ENCODE peak calls at places on chromosome 14, in seven cellular contexts. One of them, this sample, is unnamed.

GRCh38 chr14:95490727-95491451 is 25.6 kb downstream of the SYNE3 start:
- DNase-seq in T1000: no peak
- DNase-seq in NB4: no peak
- DNase-seq in HFFc6: no peak
- DNase-seq in stimulated activated CD4-positive, alpha-beta T cell treated with anti-CD3 and anti-CD28 coated beads, Interleukin-1b, Interleukin-23, amount 100 ng/mL, for 4 hours: no peak
- DNase-seq in CD4-positive, alpha-beta memory T cell: no peak
- DNase-seq in mucosa of gallbladder: peak; percentile 84
- DNase-seq in this sample: no peak

GRCh38 chr14:32457213-32457920 is 128.3 kb downstream of the AKAP6 start:
- DNase-seq in T1000: no peak
- DNase-seq in NB4: no peak
- DNase-seq in HFFc6: peak; percentile 86
- DNase-seq in stimulated activated CD4-positive, alpha-beta T cell treated with anti-CD3 and anti-CD28 coated beads, Interleukin-1b, Interleukin-23, amount 100 ng/mL, for 4 hours: no peak
- DNase-seq in CD4-positive, alpha-beta memory T cell: no peak
- DNase-seq in mucosa of gallbladder: peak; percentile 61
- DNase-seq in this sample: no peak

GRCh38 chr14:53845813-53846693 is 110.6 kb downstream of the BMP4 start:
- DNase-seq in T1000: no peak
- DNase-seq in NB4: no peak
- DNase-seq in HFFc6: no peak
- DNase-seq in stimulated activated CD4-positive, alpha-beta T cell treated with anti-CD3 and anti-CD28 coated beads, Interleukin-1b, Interleukin-23, amount 100 ng/mL, for 4 hours: no peak
- DNase-seq in CD4-positive, alpha-beta memory T cell: no peak
- DNase-seq in mucosa of gallbladder: peak; percentile 37
- DNase-seq in this sample: no peak

GRCh38 chr14:24434676-24435075 is 4.9 kb downstream of the KHNYN start:
- DNase-seq in T1000: no peak
- DNase-seq in NB4: no peak
- DNase-seq in HFFc6: no peak
- DNase-seq in stimulated activated CD4-positive, alpha-beta T cell treated with anti-CD3 and anti-CD28 coated beads, Interleukin-1b, Interleukin-23, amount 100 ng/mL, for 4 hours: no peak
- DNase-seq in CD4-positive, alpha-beta memory T cell: no peak
- DNase-seq in mucosa of gallbladder: no peak
- DNase-seq in this sample: no peak

GRCh38 chr14:96638041-96638855 is 136.1 kb downstream of the PAPOLA start:
- DNase-seq in T1000: no peak
- DNase-seq in NB4: no peak
- DNase-seq in HFFc6: no peak
- DNase-seq in stimulated activated CD4-positive, alpha-beta T cell treated with anti-CD3 and anti-CD28 coated beads, Interleukin-1b, Interleukin-23, amount 100 ng/mL, for 4 hours: no peak
- DNase-seq in CD4-positive, alpha-beta memory T cell: no peak
- DNase-seq in mucosa of gallbladder: peak; percentile 8
- DNase-seq in this sample: no peak

GRCh38 chr14:67749341-67750110 is 47.8 kb downstream of the RDH12 start:
- DNase-seq in T1000: no peak
- DNase-seq in NB4: no peak
- DNase-seq in HFFc6: no peak
- DNase-seq in stimulated activated CD4-positive, alpha-beta T cell treated with anti-CD3 and anti-CD28 coated beads, Interleukin-1b, Interleukin-23, amount 100 ng/mL, for 4 hours: no peak
- DNase-seq in CD4-positive, alpha-beta memory T cell: no peak
- DNase-seq in mucosa of gallbladder: no peak
- DNase-seq in this sample: no peak

GRCh38 chr14:96901227-96901626 is 104.0 kb downstream of the VRK1 start:
- DNase-seq in T1000: no peak
- DNase-seq in NB4: no peak
- DNase-seq in HFFc6: no peak
- DNase-seq in stimulated activated CD4-positive, alpha-beta T cell treated with anti-CD3 and anti-CD28 coated beads, Interleukin-1b, Interleukin-23, amount 100 ng/mL, for 4 hours: no peak
- DNase-seq in CD4-positive, alpha-beta memory T cell: no peak
- DNase-seq in mucosa of gallbladder: no peak
- DNase-seq in this sample: no peak

GRCh38 chr14:64807588-64807987 is 72.1 kb downstream of the SPTB start:
- DNase-seq in T1000: no peak
- DNase-seq in NB4: no peak
- DNase-seq in HFFc6: no peak
- DNase-seq in stimulated activated CD4-positive, alpha-beta T cell treated with anti-CD3 and anti-CD28 coated beads, Interleukin-1b, Interleukin-23, amount 100 ng/mL, for 4 hours: no peak
- DNase-seq in CD4-positive, alpha-beta memory T cell: no peak
- DNase-seq in mucosa of gallbladder: no peak
- DNase-seq in this sample: no peak

GRCh38 chr14:106872619-106873446 is 1346.5 kb downstream of the TMEM121 start:
- DNase-seq in T1000: peak; percentile 1
- DNase-seq in NB4: peak; percentile 90
- DNase-seq in HFFc6: no peak
- DNase-seq in stimulated activated CD4-positive, alpha-beta T cell treated with anti-CD3 and anti-CD28 coated beads, Interleukin-1b, Interleukin-23, amount 100 ng/mL, for 4 hours: peak; percentile 88
- DNase-seq in CD4-positive, alpha-beta memory T cell: peak; percentile 79
- DNase-seq in mucosa of gallbladder: peak; percentile 90
- DNase-seq in this sample: peak; percentile 77

GRCh38 chr14:21894003-21894897 is 220.6 kb upstream of the OR4E1 start:
- DNase-seq in T1000: no peak
- DNase-seq in NB4: peak; percentile 3
- DNase-seq in HFFc6: no peak
- DNase-seq in stimulated activated CD4-positive, alpha-beta T cell treated with anti-CD3 and anti-CD28 coated beads, Interleukin-1b, Interleukin-23, amount 100 ng/mL, for 4 hours: peak; percentile 32
- DNase-seq in CD4-positive, alpha-beta memory T cell: peak; percentile 68
- DNase-seq in mucosa of gallbladder: no peak
- DNase-seq in this sample: no peak

GRCh38 chr14:88270781-88271180 is 52.3 kb downstream of the KCNK10 start:
- DNase-seq in T1000: no peak
- DNase-seq in NB4: no peak
- DNase-seq in HFFc6: no peak
- DNase-seq in stimulated activated CD4-positive, alpha-beta T cell treated with anti-CD3 and anti-CD28 coated beads, Interleukin-1b, Interleukin-23, amount 100 ng/mL, for 4 hours: no peak
- DNase-seq in CD4-positive, alpha-beta memory T cell: no peak
- DNase-seq in mucosa of gallbladder: peak; percentile 64
- DNase-seq in this sample: no peak

GRCh38 chr14:102209224-102209966 is 69.7 kb downstream of the WDR20 start:
- DNase-seq in T1000: no peak
- DNase-seq in NB4: no peak
- DNase-seq in HFFc6: peak; percentile 47
- DNase-seq in stimulated activated CD4-positive, alpha-beta T cell treated with anti-CD3 and anti-CD28 coated beads, Interleukin-1b, Interleukin-23, amount 100 ng/mL, for 4 hours: no peak
- DNase-seq in CD4-positive, alpha-beta memory T cell: no peak
- DNase-seq in mucosa of gallbladder: no peak
- DNase-seq in this sample: no peak

GRCh38 chr14:55094630-55095157 is 34.4 kb upstream of the LGALS3 start:
- DNase-seq in T1000: peak; percentile 36
- DNase-seq in NB4: no peak
- DNase-seq in HFFc6: peak; percentile 65
- DNase-seq in stimulated activated CD4-positive, alpha-beta T cell treated with anti-CD3 and anti-CD28 coated beads, Interleukin-1b, Interleukin-23, amount 100 ng/mL, for 4 hours: no peak
- DNase-seq in CD4-positive, alpha-beta memory T cell: no peak
- DNase-seq in mucosa of gallbladder: no peak
- DNase-seq in this sample: no peak

GRCh38 chr14:30610719-30611388 is 11.3 kb upstream of the SCFD1 start:
- DNase-seq in T1000: peak; percentile 12
- DNase-seq in NB4: peak; percentile 74
- DNase-seq in HFFc6: peak; percentile 28
- DNase-seq in stimulated activated CD4-positive, alpha-beta T cell treated with anti-CD3 and anti-CD28 coated beads, Interleukin-1b, Interleukin-23, amount 100 ng/mL, for 4 hours: no peak
- DNase-seq in CD4-positive, alpha-beta memory T cell: no peak
- DNase-seq in mucosa of gallbladder: no peak
- DNase-seq in this sample: peak; percentile 92

GRCh38 chr14:52789118-52789517 is 2.3 kb downstream of the GNPNAT1 start:
- DNase-seq in T1000: no peak
- DNase-seq in NB4: peak; percentile 12
- DNase-seq in HFFc6: no peak
- DNase-seq in stimulated activated CD4-positive, alpha-beta T cell treated with anti-CD3 and anti-CD28 coated beads, Interleukin-1b, Interleukin-23, amount 100 ng/mL, for 4 hours: no peak
- DNase-seq in CD4-positive, alpha-beta memory T cell: no peak
- DNase-seq in mucosa of gallbladder: no peak
- DNase-seq in this sample: no peak

GRCh38 chr14:94557327-94557726 is 3.9 kb upstream of the SERPINA4 start:
- DNase-seq in T1000: no peak
- DNase-seq in NB4: no peak
- DNase-seq in HFFc6: no peak
- DNase-seq in stimulated activated CD4-positive, alpha-beta T cell treated with anti-CD3 and anti-CD28 coated beads, Interleukin-1b, Interleukin-23, amount 100 ng/mL, for 4 hours: no peak
- DNase-seq in CD4-positive, alpha-beta memory T cell: no peak
- DNase-seq in mucosa of gallbladder: no peak
- DNase-seq in this sample: no peak

GRCh38 chr14:98840076-98840475 is 431.9 kb downstream of the BCL11B start:
- DNase-seq in T1000: no peak
- DNase-seq in NB4: no peak
- DNase-seq in HFFc6: no peak
- DNase-seq in stimulated activated CD4-positive, alpha-beta T cell treated with anti-CD3 and anti-CD28 coated beads, Interleukin-1b, Interleukin-23, amount 100 ng/mL, for 4 hours: no peak
- DNase-seq in CD4-positive, alpha-beta memory T cell: no peak
- DNase-seq in mucosa of gallbladder: no peak
- DNase-seq in this sample: no peak

GRCh38 chr14:68783408-68784297 is 9.2 kb downstream of the ZFP36L1 start:
- DNase-seq in T1000: no peak
- DNase-seq in NB4: no peak
- DNase-seq in HFFc6: no peak
- DNase-seq in stimulated activated CD4-positive, alpha-beta T cell treated with anti-CD3 and anti-CD28 coated beads, Interleukin-1b, Interleukin-23, amount 100 ng/mL, for 4 hours: no peak
- DNase-seq in CD4-positive, alpha-beta memory T cell: no peak
- DNase-seq in mucosa of gallbladder: peak; percentile 77
- DNase-seq in this sample: no peak

GRCh38 chr14:89899917-89900680 is 54.4 kb downstream of the EFCAB11 start:
- DNase-seq in T1000: no peak
- DNase-seq in NB4: peak; percentile 27
- DNase-seq in HFFc6: no peak
- DNase-seq in stimulated activated CD4-positive, alpha-beta T cell treated with anti-CD3 and anti-CD28 coated beads, Interleukin-1b, Interleukin-23, amount 100 ng/mL, for 4 hours: peak; percentile 12
- DNase-seq in CD4-positive, alpha-beta memory T cell: no peak
- DNase-seq in mucosa of gallbladder: no peak
- DNase-seq in this sample: peak; percentile 10

GRCh38 chr14:105275267-105275946 is 25.4 kb downstream of the BRF1 start:
- DNase-seq in T1000: peak; percentile 13
- DNase-seq in NB4: no peak
- DNase-seq in HFFc6: peak; percentile 39
- DNase-seq in stimulated activated CD4-positive, alpha-beta T cell treated with anti-CD3 and anti-CD28 coated beads, Interleukin-1b, Interleukin-23, amount 100 ng/mL, for 4 hours: no peak
- DNase-seq in CD4-positive, alpha-beta memory T cell: no peak
- DNase-seq in mucosa of gallbladder: no peak
- DNase-seq in this sample: no peak

GRCh38 chr14:73153272-73153671 is 17.0 kb downstream of the PSEN1 start:
- DNase-seq in T1000: no peak
- DNase-seq in NB4: no peak
- DNase-seq in HFFc6: peak; percentile 37
- DNase-seq in stimulated activated CD4-positive, alpha-beta T cell treated with anti-CD3 and anti-CD28 coated beads, Interleukin-1b, Interleukin-23, amount 100 ng/mL, for 4 hours: no peak
- DNase-seq in CD4-positive, alpha-beta memory T cell: no peak
- DNase-seq in mucosa of gallbladder: no peak
- DNase-seq in this sample: no peak

GRCh38 chr14:35682802-35683201 is 126.3 kb downstream of the RALGAPA1 start:
- DNase-seq in T1000: no peak
- DNase-seq in NB4: no peak
- DNase-seq in HFFc6: no peak
- DNase-seq in stimulated activated CD4-positive, alpha-beta T cell treated with anti-CD3 and anti-CD28 coated beads, Interleukin-1b, Interleukin-23, amount 100 ng/mL, for 4 hours: no peak
- DNase-seq in CD4-positive, alpha-beta memory T cell: no peak
- DNase-seq in mucosa of gallbladder: no peak
- DNase-seq in this sample: no peak

GRCh38 chr14:28707814-28708213 is 58.8 kb upstream of the FOXG1 start:
- DNase-seq in T1000: no peak
- DNase-seq in NB4: no peak
- DNase-seq in HFFc6: no peak
- DNase-seq in stimulated activated CD4-positive, alpha-beta T cell treated with anti-CD3 and anti-CD28 coated beads, Interleukin-1b, Interleukin-23, amount 100 ng/mL, for 4 hours: no peak
- DNase-seq in CD4-positive, alpha-beta memory T cell: no peak
- DNase-seq in mucosa of gallbladder: no peak
- DNase-seq in this sample: no peak